ENCODE peak calls at places on chromosomes 16 and 17, in nine cellular contexts. X, N, J, A, R, H, I, B and U are unnamed samples.
A peak's percentile ranks its signal among the peaks of the same experiment; 100 is the strongest.

GRCh38 chr16:87436225-87437172 is 44.4 kb downstream of the MAP1LC3B start:
- DNase-seq in H (no peak), B (no peak), A (no peak), I (no peak), R (no peak), N (no peak), J (no peak), X (peak; percentile 61), U (no peak)

GRCh38 chr17:44327715-44328449 is 3.3 kb upstream of the SLC25A39 start:
- DNase-seq in A (no peak), B (no peak), N (no peak), I (no peak), X (no peak), H (no peak), R (no peak), J (no peak), U (peak; percentile 7)

GRCh38 chr17:73729101-73729500 is 84.9 kb upstream of the SDK2 start:
- DNase-seq in N (no peak), I (no peak), R (no peak), B (no peak), X (no peak), J (no peak), A (no peak), H (no peak), U (no peak)

GRCh38 chr17:50676065-50676975 is 31.4 kb downstream of the ANKRD40 start:
- DNase-seq in N (no peak), R (no peak), A (no peak), B (no peak), H (no peak), X (no peak), J (no peak), I (no peak), U (peak; percentile 13)

GRCh38 chr17:5422505-5422904 is 2.5 kb downstream of the RPAIN start:
- DNase-seq in H (peak; percentile 86), N (no peak), A (no peak), R (no peak), B (peak; percentile 67), X (peak; percentile 88), J (no peak), I (no peak), U (no peak)

GRCh38 chr16:2507679-2508064 is 6.1 kb upstream of the ATP6V0C start:
- DNase-seq in J (peak; percentile 55), A (no peak), H (no peak), B (no peak), I (no peak), N (no peak), R (no peak), X (no peak), U (no peak)

GRCh38 chr17:73482251-73482661 is 162.0 kb downstream of the SDK2 start:
- DNase-seq in A (no peak), H (no peak), B (no peak), J (no peak), N (no peak), R (no peak), X (no peak), I (no peak), U (no peak)

GRCh38 chr17:73156887-73157870 is 7.6 kb upstream of the SSTR2 start:
- DNase-seq in H (no peak), J (no peak), X (no peak), N (no peak), R (no peak), I (no peak), A (peak; percentile 26), B (no peak), U (no peak)

GRCh38 chr17:16322636-16323035 is 30.6 kb downstream of the CENPV start:
- DNase-seq in A (no peak), J (no peak), I (no peak), H (no peak), B (no peak), R (no peak), X (peak; percentile 86), N (no peak), U (no peak)

GRCh38 chr17:8162232-8162996 is at the start of gene VAMP2:
- DNase-seq in I (peak; percentile 63), R (peak; percentile 83), X (peak; percentile 65), B (no peak), H (peak; percentile 78), A (peak; percentile 79), J (peak; percentile 92), N (peak; percentile 84), U (peak; percentile 63)

GRCh38 chr16:66416136-66416535 is 11.0 kb upstream of the BEAN1 start:
- DNase-seq in X (peak; percentile 61), R (no peak), B (no peak), H (no peak), I (no peak), A (no peak), J (no peak), N (no peak), U (no peak)